ENCODE peak calls at places on chromosomes 4 and X, in seven cellular contexts. N, C, F, Z, G, U and P are unnamed samples.

GRCh38 chr4:96729641-96730040 is 889.7 kb downstream of the PDHA2 start:
- DNase-seq in N (no peak), C (no peak), F (no peak), Z (no peak), G (no peak), U (no peak), P (no peak)

GRCh38 chrX:27840881-27841280 is 33.1 kb downstream of the MAGEB10 start:
- DNase-seq in N (no peak), C (no peak), F (no peak), Z (no peak), G (no peak), U (no peak), P (no peak)

GRCh38 chrX:103733017-103733416 is 22.3 kb downstream of the TMEM31 start:
- DNase-seq in N (no peak), C (no peak), F (no peak), Z (no peak), G (no peak), U (peak), P (no peak)

GRCh38 chr4:81632581-81633247 is 161.0 kb upstream of the RASGEF1B start:
- DNase-seq in N (no peak), C (no peak), F (no peak), Z (no peak), G (no peak), U (peak), P (no peak)

GRCh38 chr4:86594559-86595425 is 677 bp downstream of the PTPN13 start:
- DNase-seq in N (no peak), C (peak), F (no peak), Z (peak), G (peak), U (peak), P (no peak)

GRCh38 chr4:56326363-56326762 is 60.9 kb downstream of the AASDH start:
- DNase-seq in N (no peak), C (no peak), F (no peak), Z (no peak), G (no peak), U (no peak), P (no peak)

GRCh38 chrX:87664381-87664780 is 146.8 kb downstream of the KLHL4 start:
- DNase-seq in N (no peak), C (peak), F (no peak), Z (peak), G (no peak), U (peak), P (no peak)

GRCh38 chrX:141668371-141668770 is 30.2 kb downstream of the SPANXD start:
- DNase-seq in N (no peak), C (no peak), F (no peak), Z (no peak), G (no peak), U (no peak), P (no peak)

GRCh38 chrX:153411988-153412574 is 809 bp downstream of the ZFP92 start:
- DNase-seq in N (no peak), C (no peak), F (no peak), Z (no peak), G (no peak), U (no peak), P (no peak)

GRCh38 chr4:7532043-7532442 is 97.3 kb upstream of the PSAPL1 start:
- DNase-seq in N (no peak), C (no peak), F (no peak), Z (no peak), G (no peak), U (no peak), P (no peak)

GRCh38 chr4:5874811-5875465 is 17.9 kb downstream of the CRMP1 start:
- DNase-seq in N (no peak), C (no peak), F (no peak), Z (peak), G (no peak), U (peak), P (no peak)

GRCh38 chr4:116400480-116400879 is 684.9 kb downstream of the TRAM1L1 start:
- DNase-seq in N (no peak), C (no peak), F (no peak), Z (peak), G (no peak), U (peak), P (no peak)

GRCh38 chrX:17710836-17711235 is 26.5 kb upstream of the SCML1 start:
- DNase-seq in N (no peak), C (no peak), F (no peak), Z (no peak), G (no peak), U (peak), P (no peak)

GRCh38 chr4:77044458-77045124 is 31.2 kb downstream of the CCNI start:
- DNase-seq in N (no peak), C (peak), F (no peak), Z (peak), G (no peak), U (peak), P (no peak)

GRCh38 chrX:49171752-49172279 is at the start of gene PLP2:
- DNase-seq in N (no peak), C (peak), F (peak), Z (peak), G (no peak), U (peak), P (peak)

GRCh38 chrX:26138043-26138442 is at the start of gene MAGEB18:
- DNase-seq in N (no peak), C (peak), F (no peak), Z (no peak), G (no peak), U (no peak), P (no peak)

GRCh38 chr4:42398448-42399355 is 1.4 kb downstream of the SHISA3 start:
- DNase-seq in N (no peak), C (no peak), F (no peak), Z (no peak), G (no peak), U (peak), P (no peak)

GRCh38 chrX:27583976-27584375 is 6.2 kb upstream of the DCAF8L2 start:
- DNase-seq in N (no peak), C (no peak), F (no peak), Z (peak), G (no peak), U (no peak), P (no peak)

GRCh38 chrX:133792198-133792953 is 193.0 kb downstream of the GPC3 start:
- DNase-seq in N (peak), C (peak), F (peak), Z (peak), G (peak), U (peak), P (peak)

GRCh38 chr4:95693594-95693993 is 144.8 kb upstream of the UNC5C start:
- DNase-seq in N (no peak), C (peak), F (no peak), Z (peak), G (no peak), U (no peak), P (no peak)